ENCODE peak calls at places on chromosomes 7 and 10, in ten cellular contexts. One of them, this sample, is unnamed.
A peak's percentile ranks its signal among the peaks of the same experiment; 100 is the strongest.

GRCh38 chr10:122154733-122155366 is 116.2 kb upstream of the BTBD16 start:
- DNase-seq in activated CD4-positive, alpha-beta T cell treated with anti-CD3 and anti-CD28 coated beads, Interleukin-2, amount 50 U/mL, for 24 hours: no peak
- DNase-seq in stromal cell of bone marrow: no peak
- DNase-seq in activated T-helper 9 cell treated with anti-CD3 and anti-CD28 coated beads, Interleukin-2, amount 50 U/mL, for 16 hours: no peak
- DNase-seq in dermis blood vessel endothelial cell: no peak
- DNase-seq in NCI-H1105 treated with DMSO at 0.1 percent for 48 hours: no peak
- DNase-seq in HAP-1: no peak
- DNase-seq in activated CD8-positive, alpha-beta T cell treated with anti-CD3 and anti-CD28 coated beads, Interleukin-2, amount 10 ng/mL, durations not matched to agents 7 days and 5 days: no peak
- DNase-seq in midbrain: peak; percentile 57
- DNase-seq in KG1: no peak
- DNase-seq in this sample: no peak

GRCh38 chr7:96707901-96708774 is 1.5 kb downstream of the SEM1 start:
- DNase-seq in KG1: no peak
- DNase-seq in dermis blood vessel endothelial cell: no peak
- DNase-seq in NCI-H1105 treated with DMSO at 0.1 percent for 48 hours: no peak
- DNase-seq in activated T-helper 9 cell treated with anti-CD3 and anti-CD28 coated beads, Interleukin-2, amount 50 U/mL, for 16 hours: no peak
- DNase-seq in activated CD8-positive, alpha-beta T cell treated with anti-CD3 and anti-CD28 coated beads, Interleukin-2, amount 10 ng/mL, durations not matched to agents 7 days and 5 days: no peak
- DNase-seq in midbrain: no peak
- DNase-seq in activated CD4-positive, alpha-beta T cell treated with anti-CD3 and anti-CD28 coated beads, Interleukin-2, amount 50 U/mL, for 24 hours: no peak
- DNase-seq in HAP-1: no peak
- DNase-seq in stromal cell of bone marrow: no peak
- DNase-seq in this sample: no peak

GRCh38 chr7:29190349-29191045 is 4.1 kb upstream of the CHN2 start:
- DNase-seq in activated CD4-positive, alpha-beta T cell treated with anti-CD3 and anti-CD28 coated beads, Interleukin-2, amount 50 U/mL, for 24 hours: no peak
- DNase-seq in dermis blood vessel endothelial cell: no peak
- DNase-seq in activated CD8-positive, alpha-beta T cell treated with anti-CD3 and anti-CD28 coated beads, Interleukin-2, amount 10 ng/mL, durations not matched to agents 7 days and 5 days: no peak
- DNase-seq in KG1: no peak
- DNase-seq in midbrain: no peak
- DNase-seq in activated T-helper 9 cell treated with anti-CD3 and anti-CD28 coated beads, Interleukin-2, amount 50 U/mL, for 16 hours: no peak
- DNase-seq in HAP-1: no peak
- DNase-seq in stromal cell of bone marrow: no peak
- DNase-seq in NCI-H1105 treated with DMSO at 0.1 percent for 48 hours: peak; percentile 49
- DNase-seq in this sample: no peak

GRCh38 chr10:14617850-14618249 is 156.8 kb downstream of the FAM107B start:
- DNase-seq in stromal cell of bone marrow: peak; percentile 58
- DNase-seq in midbrain: no peak
- DNase-seq in HAP-1: no peak
- DNase-seq in activated T-helper 9 cell treated with anti-CD3 and anti-CD28 coated beads, Interleukin-2, amount 50 U/mL, for 16 hours: no peak
- DNase-seq in NCI-H1105 treated with DMSO at 0.1 percent for 48 hours: no peak
- DNase-seq in dermis blood vessel endothelial cell: no peak
- DNase-seq in activated CD4-positive, alpha-beta T cell treated with anti-CD3 and anti-CD28 coated beads, Interleukin-2, amount 50 U/mL, for 24 hours: no peak
- DNase-seq in KG1: no peak
- DNase-seq in activated CD8-positive, alpha-beta T cell treated with anti-CD3 and anti-CD28 coated beads, Interleukin-2, amount 10 ng/mL, durations not matched to agents 7 days and 5 days: no peak
- DNase-seq in this sample: no peak

GRCh38 chr7:73555411-73555982 is 2.0 kb downstream of the BCL7B start:
- DNase-seq in activated T-helper 9 cell treated with anti-CD3 and anti-CD28 coated beads, Interleukin-2, amount 50 U/mL, for 16 hours: no peak
- DNase-seq in activated CD8-positive, alpha-beta T cell treated with anti-CD3 and anti-CD28 coated beads, Interleukin-2, amount 10 ng/mL, durations not matched to agents 7 days and 5 days: no peak
- DNase-seq in KG1: no peak
- DNase-seq in activated CD4-positive, alpha-beta T cell treated with anti-CD3 and anti-CD28 coated beads, Interleukin-2, amount 50 U/mL, for 24 hours: no peak
- DNase-seq in NCI-H1105 treated with DMSO at 0.1 percent for 48 hours: no peak
- DNase-seq in dermis blood vessel endothelial cell: peak; percentile 23
- DNase-seq in HAP-1: no peak
- DNase-seq in stromal cell of bone marrow: no peak
- DNase-seq in midbrain: no peak
- DNase-seq in this sample: no peak

GRCh38 chr10:22553452-22553995 is 160.9 kb downstream of the PIP4K2A start:
- DNase-seq in activated T-helper 9 cell treated with anti-CD3 and anti-CD28 coated beads, Interleukin-2, amount 50 U/mL, for 16 hours: no peak
- DNase-seq in KG1: no peak
- DNase-seq in dermis blood vessel endothelial cell: no peak
- DNase-seq in activated CD8-positive, alpha-beta T cell treated with anti-CD3 and anti-CD28 coated beads, Interleukin-2, amount 10 ng/mL, durations not matched to agents 7 days and 5 days: no peak
- DNase-seq in NCI-H1105 treated with DMSO at 0.1 percent for 48 hours: no peak
- DNase-seq in HAP-1: no peak
- DNase-seq in activated CD4-positive, alpha-beta T cell treated with anti-CD3 and anti-CD28 coated beads, Interleukin-2, amount 50 U/mL, for 24 hours: no peak
- DNase-seq in midbrain: no peak
- DNase-seq in stromal cell of bone marrow: no peak
- DNase-seq in this sample: no peak

GRCh38 chr10:95758351-95759025 is 2.5 kb downstream of the ENTPD1 start:
- DNase-seq in midbrain: no peak
- DNase-seq in activated CD8-positive, alpha-beta T cell treated with anti-CD3 and anti-CD28 coated beads, Interleukin-2, amount 10 ng/mL, durations not matched to agents 7 days and 5 days: peak; percentile 32
- DNase-seq in activated T-helper 9 cell treated with anti-CD3 and anti-CD28 coated beads, Interleukin-2, amount 50 U/mL, for 16 hours: no peak
- DNase-seq in KG1: no peak
- DNase-seq in HAP-1: no peak
- DNase-seq in NCI-H1105 treated with DMSO at 0.1 percent for 48 hours: no peak
- DNase-seq in activated CD4-positive, alpha-beta T cell treated with anti-CD3 and anti-CD28 coated beads, Interleukin-2, amount 50 U/mL, for 24 hours: no peak
- DNase-seq in dermis blood vessel endothelial cell: peak; percentile 35
- DNase-seq in stromal cell of bone marrow: no peak
- DNase-seq in this sample: no peak

GRCh38 chr7:4631664-4632171 is 50.4 kb upstream of the FOXK1 start:
- DNase-seq in activated T-helper 9 cell treated with anti-CD3 and anti-CD28 coated beads, Interleukin-2, amount 50 U/mL, for 16 hours: no peak
- DNase-seq in dermis blood vessel endothelial cell: peak; percentile 86
- DNase-seq in NCI-H1105 treated with DMSO at 0.1 percent for 48 hours: no peak
- DNase-seq in HAP-1: peak; percentile 85
- DNase-seq in KG1: no peak
- DNase-seq in activated CD4-positive, alpha-beta T cell treated with anti-CD3 and anti-CD28 coated beads, Interleukin-2, amount 50 U/mL, for 24 hours: no peak
- DNase-seq in stromal cell of bone marrow: peak; percentile 90
- DNase-seq in activated CD8-positive, alpha-beta T cell treated with anti-CD3 and anti-CD28 coated beads, Interleukin-2, amount 10 ng/mL, durations not matched to agents 7 days and 5 days: no peak
- DNase-seq in midbrain: peak; percentile 80
- DNase-seq in this sample: no peak

GRCh38 chr10:76002262-76002854 is 570.9 kb downstream of the LRMDA start:
- DNase-seq in midbrain: no peak
- DNase-seq in NCI-H1105 treated with DMSO at 0.1 percent for 48 hours: no peak
- DNase-seq in stromal cell of bone marrow: no peak
- DNase-seq in dermis blood vessel endothelial cell: no peak
- DNase-seq in activated CD8-positive, alpha-beta T cell treated with anti-CD3 and anti-CD28 coated beads, Interleukin-2, amount 10 ng/mL, durations not matched to agents 7 days and 5 days: no peak
- DNase-seq in KG1: no peak
- DNase-seq in activated T-helper 9 cell treated with anti-CD3 and anti-CD28 coated beads, Interleukin-2, amount 50 U/mL, for 16 hours: no peak
- DNase-seq in HAP-1: no peak
- DNase-seq in activated CD4-positive, alpha-beta T cell treated with anti-CD3 and anti-CD28 coated beads, Interleukin-2, amount 50 U/mL, for 24 hours: no peak
- DNase-seq in this sample: no peak

GRCh38 chr10:28241766-28242399 is 61.0 kb downstream of the MPP7 start:
- DNase-seq in HAP-1: peak; percentile 51
- DNase-seq in NCI-H1105 treated with DMSO at 0.1 percent for 48 hours: peak; percentile 50
- DNase-seq in activated CD4-positive, alpha-beta T cell treated with anti-CD3 and anti-CD28 coated beads, Interleukin-2, amount 50 U/mL, for 24 hours: peak; percentile 43
- DNase-seq in KG1: peak; percentile 26
- DNase-seq in activated T-helper 9 cell treated with anti-CD3 and anti-CD28 coated beads, Interleukin-2, amount 50 U/mL, for 16 hours: no peak
- DNase-seq in dermis blood vessel endothelial cell: peak; percentile 82
- DNase-seq in activated CD8-positive, alpha-beta T cell treated with anti-CD3 and anti-CD28 coated beads, Interleukin-2, amount 10 ng/mL, durations not matched to agents 7 days and 5 days: peak; percentile 60
- DNase-seq in stromal cell of bone marrow: peak; percentile 30
- DNase-seq in midbrain: peak; percentile 35
- DNase-seq in this sample: no peak

GRCh38 chr10:22570733-22571430 is 143.5 kb downstream of the PIP4K2A start:
- DNase-seq in HAP-1: no peak
- DNase-seq in stromal cell of bone marrow: no peak
- DNase-seq in activated T-helper 9 cell treated with anti-CD3 and anti-CD28 coated beads, Interleukin-2, amount 50 U/mL, for 16 hours: no peak
- DNase-seq in activated CD8-positive, alpha-beta T cell treated with anti-CD3 and anti-CD28 coated beads, Interleukin-2, amount 10 ng/mL, durations not matched to agents 7 days and 5 days: peak; percentile 60
- DNase-seq in KG1: no peak
- DNase-seq in activated CD4-positive, alpha-beta T cell treated with anti-CD3 and anti-CD28 coated beads, Interleukin-2, amount 50 U/mL, for 24 hours: peak; percentile 17
- DNase-seq in NCI-H1105 treated with DMSO at 0.1 percent for 48 hours: no peak
- DNase-seq in midbrain: no peak
- DNase-seq in dermis blood vessel endothelial cell: no peak
- DNase-seq in this sample: no peak

GRCh38 chr7:154383045-154383444 is 330.8 kb downstream of the DPP6 start:
- DNase-seq in activated T-helper 9 cell treated with anti-CD3 and anti-CD28 coated beads, Interleukin-2, amount 50 U/mL, for 16 hours: no peak
- DNase-seq in KG1: no peak
- DNase-seq in midbrain: no peak
- DNase-seq in dermis blood vessel endothelial cell: no peak
- DNase-seq in activated CD8-positive, alpha-beta T cell treated with anti-CD3 and anti-CD28 coated beads, Interleukin-2, amount 10 ng/mL, durations not matched to agents 7 days and 5 days: no peak
- DNase-seq in activated CD4-positive, alpha-beta T cell treated with anti-CD3 and anti-CD28 coated beads, Interleukin-2, amount 50 U/mL, for 24 hours: no peak
- DNase-seq in HAP-1: no peak
- DNase-seq in stromal cell of bone marrow: no peak
- DNase-seq in NCI-H1105 treated with DMSO at 0.1 percent for 48 hours: no peak
- DNase-seq in this sample: no peak

GRCh38 chr7:55977831-55978230 is 13.4 kb downstream of the NIPSNAP2 start:
- DNase-seq in activated CD8-positive, alpha-beta T cell treated with anti-CD3 and anti-CD28 coated beads, Interleukin-2, amount 10 ng/mL, durations not matched to agents 7 days and 5 days: no peak
- DNase-seq in midbrain: no peak
- DNase-seq in dermis blood vessel endothelial cell: peak; percentile 85
- DNase-seq in activated T-helper 9 cell treated with anti-CD3 and anti-CD28 coated beads, Interleukin-2, amount 50 U/mL, for 16 hours: no peak
- DNase-seq in KG1: no peak
- DNase-seq in NCI-H1105 treated with DMSO at 0.1 percent for 48 hours: peak; percentile 90
- DNase-seq in stromal cell of bone marrow: peak; percentile 17
- DNase-seq in activated CD4-positive, alpha-beta T cell treated with anti-CD3 and anti-CD28 coated beads, Interleukin-2, amount 50 U/mL, for 24 hours: no peak
- DNase-seq in HAP-1: peak; percentile 84
- DNase-seq in this sample: no peak

GRCh38 chr10:106560925-106561640 is 603.4 kb downstream of the SORCS1 start:
- DNase-seq in activated T-helper 9 cell treated with anti-CD3 and anti-CD28 coated beads, Interleukin-2, amount 50 U/mL, for 16 hours: no peak
- DNase-seq in KG1: no peak
- DNase-seq in HAP-1: no peak
- DNase-seq in stromal cell of bone marrow: no peak
- DNase-seq in midbrain: no peak
- DNase-seq in NCI-H1105 treated with DMSO at 0.1 percent for 48 hours: no peak
- DNase-seq in activated CD8-positive, alpha-beta T cell treated with anti-CD3 and anti-CD28 coated beads, Interleukin-2, amount 10 ng/mL, durations not matched to agents 7 days and 5 days: no peak
- DNase-seq in activated CD4-positive, alpha-beta T cell treated with anti-CD3 and anti-CD28 coated beads, Interleukin-2, amount 50 U/mL, for 24 hours: no peak
- DNase-seq in dermis blood vessel endothelial cell: no peak
- DNase-seq in this sample: no peak

GRCh38 chr10:102153093-102153620 is 968 bp downstream of the NOLC1 start:
- DNase-seq in stromal cell of bone marrow: no peak
- DNase-seq in activated CD4-positive, alpha-beta T cell treated with anti-CD3 and anti-CD28 coated beads, Interleukin-2, amount 50 U/mL, for 24 hours: no peak
- DNase-seq in NCI-H1105 treated with DMSO at 0.1 percent for 48 hours: no peak
- DNase-seq in HAP-1: no peak
- DNase-seq in dermis blood vessel endothelial cell: no peak
- DNase-seq in activated CD8-positive, alpha-beta T cell treated with anti-CD3 and anti-CD28 coated beads, Interleukin-2, amount 10 ng/mL, durations not matched to agents 7 days and 5 days: no peak
- DNase-seq in activated T-helper 9 cell treated with anti-CD3 and anti-CD28 coated beads, Interleukin-2, amount 50 U/mL, for 16 hours: no peak
- DNase-seq in KG1: no peak
- DNase-seq in midbrain: no peak
- DNase-seq in this sample: no peak